ENCODE peak calls at places on chromosomes 16 and 17, in four cellular contexts. O, L, S and Z are unnamed samples.

GRCh38 chr16:89700649-89701424 is 668 bp downstream of the SPATA2L start:
- DNase-seq in O (peak; percentile 66), L (no peak), S (peak; percentile 43), Z (no peak)

GRCh38 chr16:68290455-68290854 is 20.3 kb downstream of the SLC7A6OS start:
- DNase-seq in S (no peak), L (no peak), O (no peak), Z (no peak)

GRCh38 chr16:70638814-70639792 is 7.3 kb upstream of the IL34 start:
- DNase-seq in O (no peak), L (no peak), S (peak; percentile 84), Z (no peak)

GRCh38 chr16:4904942-4905615 is 31.9 kb downstream of the PPL start:
- DNase-seq in L (no peak), S (no peak), O (no peak), Z (no peak)

GRCh38 chr16:89934611-89935553 is 11.7 kb downstream of the TUBB3 start:
- DNase-seq in O (no peak), L (no peak), S (no peak), Z (no peak)

GRCh38 chr17:81927145-81927652 is 336 bp downstream of the MAFG start:
- DNase-seq in L (peak; percentile 29), O (no peak), S (no peak), Z (no peak)

GRCh38 chr16:48408688-48409087 is 23.5 kb upstream of the SIAH1 start:
- DNase-seq in O (no peak), S (peak; percentile 80), L (peak; percentile 31), Z (no peak)

GRCh38 chr17:16444258-16444886 is 29.0 kb downstream of the TRPV2 start:
- DNase-seq in O (no peak), L (no peak), S (no peak), Z (no peak)

GRCh38 chr17:38404174-38404943 is 23.9 kb upstream of the ARHGAP23 start:
- DNase-seq in S (no peak), O (no peak), L (no peak), Z (no peak)

GRCh38 chr16:22123146-22123545 is 30.8 kb downstream of the VWA3A start:
- DNase-seq in L (no peak), O (no peak), S (peak; percentile 2), Z (no peak)

GRCh38 chr16:86457621-86458456 is 52.5 kb upstream of the FOXF1 start:
- DNase-seq in S (peak; percentile 21), L (no peak), O (no peak), Z (no peak)

GRCh38 chr17:58411408-58411894 is 5.9 kb downstream of the RNF43 start:
- DNase-seq in S (no peak), O (no peak), L (no peak), Z (no peak)

GRCh38 chr17:70476368-70476767 is 307.0 kb downstream of the KCNJ2 start:
- DNase-seq in O (no peak), L (no peak), S (no peak), Z (no peak)

GRCh38 chr16:1781758-1782407 is 488 bp downstream of the SPSB3 start:
- DNase-seq in S (no peak), O (no peak), L (no peak), Z (no peak)

GRCh38 chr17:74945543-74945942 is 9.8 kb downstream of the OTOP3 start:
- DNase-seq in S (no peak), L (no peak), O (no peak), Z (no peak)

GRCh38 chr17:1180958-1181768 is 1.4 kb upstream of the ABR start:
- DNase-seq in S (no peak), O (no peak), L (no peak), Z (no peak)

GRCh38 chr17:41009301-41009760 is 403 bp upstream of the KRTAP3-1 start:
- DNase-seq in S (no peak), O (no peak), L (no peak), Z (no peak)

GRCh38 chr16:31568577-31569359 is 41.1 kb downstream of the AHSP start:
- DNase-seq in L (peak; percentile 16), S (peak; percentile 6), O (no peak), Z (no peak)

GRCh38 chr16:62831235-62831634 is 795.0 kb upstream of the CDH8 start:
- DNase-seq in O (no peak), L (no peak), S (no peak), Z (no peak)

GRCh38 chr17:73623247-73623646 is 21.0 kb downstream of the SDK2 start:
- DNase-seq in O (no peak), S (no peak), L (no peak), Z (no peak)